ENCODE peak calls at places on chromosomes 6 and 20, in six cellular contexts. O is tibial artery; W is GM04504; D is putamen; R is AG20443; V is effector CD8-positive, alpha-beta T cell. I is an unnamed sample.
A peak's percentile ranks its signal among the peaks of the same experiment; 100 is the strongest.

GRCh38 chr6:87154641-87155271 is 609 bp upstream of the ZNF292 start:
- DNase-seq in O (no peak), R (peak; percentile 66), W (peak; percentile 71), V (peak; percentile 63), D (no peak), I (peak; percentile 60)

GRCh38 chr6:33848498-33848897 is 44.7 kb upstream of the MLN start:
- DNase-seq in W (no peak), D (no peak), R (no peak), O (no peak), V (no peak), I (no peak)

GRCh38 chr20:32465092-32465900 is 107.2 kb downstream of the ASXL1 start:
- DNase-seq in O (no peak), R (peak; percentile 54), D (no peak), W (no peak), V (no peak), I (no peak)

GRCh38 chr20:10554285-10554684 is 119.2 kb downstream of the SLX4IP start:
- DNase-seq in R (no peak), V (no peak), D (no peak), O (no peak), W (no peak), I (no peak)

GRCh38 chr6:24982231-24982630 is 46.5 kb upstream of the RIPOR2 start:
- DNase-seq in R (peak; percentile 44), O (no peak), D (no peak), W (peak; percentile 46), V (no peak), I (no peak)

GRCh38 chr6:28995093-28995650 is 9.9 kb downstream of the ZNF311 start:
- DNase-seq in V (no peak), D (no peak), W (no peak), R (no peak), O (no peak), I (no peak)

GRCh38 chr20:50303573-50304500 is 113.2 kb downstream of the CEBPB start:
- DNase-seq in O (peak; percentile 86), V (no peak), R (peak; percentile 53), W (no peak), D (peak; percentile 27), I (no peak)

GRCh38 chr6:36129889-36130671 is at the start of gene MAPK13:
- DNase-seq in R (peak; percentile 30), V (no peak), D (no peak), O (no peak), W (no peak), I (no peak)

GRCh38 chr6:160128879-160129516 is 7.4 kb downstream of the SLC22A1 start:
- DNase-seq in R (no peak), O (no peak), V (no peak), W (no peak), D (no peak), I (no peak)

GRCh38 chr20:38520261-38520660 is 47.6 kb downstream of the RALGAPB start:
- DNase-seq in V (no peak), D (no peak), O (no peak), R (no peak), W (no peak), I (no peak)

GRCh38 chr20:63826753-63827152 is 4.3 kb downstream of the ZBTB46 start:
- DNase-seq in W (no peak), R (no peak), O (no peak), D (no peak), V (no peak), I (no peak)

GRCh38 chr6:2971420-2972218 is at the start of gene SERPINB6:
- DNase-seq in V (no peak), W (no peak), D (peak; percentile 82), O (peak; percentile 94), R (peak; percentile 76), I (peak; percentile 61)

GRCh38 chr6:43138267-43138666 is 32.8 kb upstream of the SRF start:
- DNase-seq in V (no peak), R (no peak), O (no peak), W (no peak), D (no peak), I (no peak)

GRCh38 chr6:5213851-5214507 is 46.8 kb downstream of the LYRM4 start:
- DNase-seq in W (peak; percentile 35), R (peak; percentile 72), D (no peak), O (no peak), V (no peak), I (no peak)

GRCh38 chr20:13082366-13082765 is 73.6 kb downstream of the SPTLC3 start:
- DNase-seq in O (no peak), V (no peak), R (no peak), W (no peak), D (no peak), I (no peak)

GRCh38 chr6:151054304-151054703 is 185.5 kb upstream of the AKAP12 start:
- DNase-seq in O (no peak), R (no peak), W (no peak), V (no peak), D (no peak), I (no peak)

GRCh38 chr6:144298167-144298671 is 13.1 kb downstream of the UTRN start:
- DNase-seq in O (no peak), R (no peak), V (no peak), D (no peak), W (no peak), I (no peak)

I was measured in AG09309.